ENCODE peak calls at places on chromosomes 13 and 19, in five cellular contexts. One of them, this sample, is unnamed.

GRCh38 chr19:35539314-35539713 is 6.1 kb downstream of the GAPDHS start:
- DNase-seq in glutamatergic neuron: no peak
- DNase-seq in Daoy: no peak
- DNase-seq in stimulated activated CD8-positive, alpha-beta memory T cell treated with anti-CD3 and anti-CD28 coated beads, Interleukin-4, amount 100 ng/mL, for 24 hours: no peak
- DNase-seq in Caco-2: no peak
- DNase-seq in this sample: no peak

GRCh38 chr19:6465006-6465405 is 935 bp downstream of the CRB3 start:
- DNase-seq in stimulated activated CD8-positive, alpha-beta memory T cell treated with anti-CD3 and anti-CD28 coated beads, Interleukin-4, amount 100 ng/mL, for 24 hours: no peak
- DNase-seq in glutamatergic neuron: no peak
- DNase-seq in Daoy: no peak
- DNase-seq in Caco-2: no peak
- DNase-seq in this sample: peak; percentile 56

GRCh38 chr13:113548778-113549621 is 35.6 kb upstream of the TFDP1 start:
- DNase-seq in glutamatergic neuron: peak; percentile 40
- DNase-seq in stimulated activated CD8-positive, alpha-beta memory T cell treated with anti-CD3 and anti-CD28 coated beads, Interleukin-4, amount 100 ng/mL, for 24 hours: no peak
- DNase-seq in Daoy: no peak
- DNase-seq in Caco-2: peak; percentile 40
- DNase-seq in this sample: no peak

GRCh38 chr13:101829484-101829883 is 377.0 kb downstream of the ITGBL1 start:
- DNase-seq in Daoy: no peak
- DNase-seq in glutamatergic neuron: no peak
- DNase-seq in Caco-2: no peak
- DNase-seq in stimulated activated CD8-positive, alpha-beta memory T cell treated with anti-CD3 and anti-CD28 coated beads, Interleukin-4, amount 100 ng/mL, for 24 hours: no peak
- DNase-seq in this sample: no peak

GRCh38 chr13:114101325-114101821 is 31.1 kb downstream of the RASA3 start:
- DNase-seq in glutamatergic neuron: no peak
- DNase-seq in stimulated activated CD8-positive, alpha-beta memory T cell treated with anti-CD3 and anti-CD28 coated beads, Interleukin-4, amount 100 ng/mL, for 24 hours: no peak
- DNase-seq in Caco-2: peak; percentile 29
- DNase-seq in Daoy: no peak
- DNase-seq in this sample: no peak

GRCh38 chr19:18308948-18309325 is 13.9 kb downstream of the LSM4 start:
- DNase-seq in Daoy: no peak
- DNase-seq in stimulated activated CD8-positive, alpha-beta memory T cell treated with anti-CD3 and anti-CD28 coated beads, Interleukin-4, amount 100 ng/mL, for 24 hours: no peak
- DNase-seq in glutamatergic neuron: no peak
- DNase-seq in Caco-2: no peak
- DNase-seq in this sample: no peak

GRCh38 chr13:60788156-60788829 is 391.3 kb downstream of the TDRD3 start:
- DNase-seq in stimulated activated CD8-positive, alpha-beta memory T cell treated with anti-CD3 and anti-CD28 coated beads, Interleukin-4, amount 100 ng/mL, for 24 hours: no peak
- DNase-seq in Daoy: no peak
- DNase-seq in Caco-2: no peak
- DNase-seq in glutamatergic neuron: no peak
- DNase-seq in this sample: peak; percentile 40

GRCh38 chr13:94679614-94680013 is 32.7 kb downstream of the SOX21 start:
- DNase-seq in stimulated activated CD8-positive, alpha-beta memory T cell treated with anti-CD3 and anti-CD28 coated beads, Interleukin-4, amount 100 ng/mL, for 24 hours: no peak
- DNase-seq in glutamatergic neuron: no peak
- DNase-seq in Caco-2: no peak
- DNase-seq in Daoy: no peak
- DNase-seq in this sample: no peak

GRCh38 chr13:111312944-111313590 is 7.4 kb upstream of the TEX29 start:
- DNase-seq in Caco-2: no peak
- DNase-seq in stimulated activated CD8-positive, alpha-beta memory T cell treated with anti-CD3 and anti-CD28 coated beads, Interleukin-4, amount 100 ng/mL, for 24 hours: no peak
- DNase-seq in Daoy: no peak
- DNase-seq in glutamatergic neuron: no peak
- DNase-seq in this sample: no peak

GRCh38 chr13:114108894-114109293 is 23.5 kb downstream of the RASA3 start:
- DNase-seq in Daoy: no peak
- DNase-seq in Caco-2: peak; percentile 24
- DNase-seq in glutamatergic neuron: no peak
- DNase-seq in stimulated activated CD8-positive, alpha-beta memory T cell treated with anti-CD3 and anti-CD28 coated beads, Interleukin-4, amount 100 ng/mL, for 24 hours: no peak
- DNase-seq in this sample: no peak

GRCh38 chr19:58543826-58544590 is at the start of gene TRIM28:
- DNase-seq in Caco-2: peak; percentile 99
- DNase-seq in Daoy: peak; percentile 100
- DNase-seq in stimulated activated CD8-positive, alpha-beta memory T cell treated with anti-CD3 and anti-CD28 coated beads, Interleukin-4, amount 100 ng/mL, for 24 hours: peak; percentile 100
- DNase-seq in glutamatergic neuron: peak; percentile 99
- DNase-seq in this sample: peak; percentile 98

GRCh38 chr13:20566424-20566916 is 487 bp upstream of the IFT88 start:
- DNase-seq in glutamatergic neuron: no peak
- DNase-seq in Caco-2: no peak
- DNase-seq in Daoy: no peak
- DNase-seq in stimulated activated CD8-positive, alpha-beta memory T cell treated with anti-CD3 and anti-CD28 coated beads, Interleukin-4, amount 100 ng/mL, for 24 hours: no peak
- DNase-seq in this sample: peak; percentile 91

GRCh38 chr19:1406818-1407661 is at the start of gene DAZAP1:
- DNase-seq in glutamatergic neuron: peak; percentile 99
- DNase-seq in Caco-2: peak; percentile 97
- DNase-seq in stimulated activated CD8-positive, alpha-beta memory T cell treated with anti-CD3 and anti-CD28 coated beads, Interleukin-4, amount 100 ng/mL, for 24 hours: peak; percentile 100
- DNase-seq in Daoy: peak; percentile 99
- DNase-seq in this sample: peak; percentile 99

GRCh38 chr13:113562085-113562749 is 22.3 kb upstream of the TFDP1 start:
- DNase-seq in glutamatergic neuron: peak; percentile 87
- DNase-seq in Caco-2: peak; percentile 75
- DNase-seq in Daoy: peak; percentile 64
- DNase-seq in stimulated activated CD8-positive, alpha-beta memory T cell treated with anti-CD3 and anti-CD28 coated beads, Interleukin-4, amount 100 ng/mL, for 24 hours: peak; percentile 43
- DNase-seq in this sample: peak; percentile 55

GRCh38 chr19:19107663-19108062 is 30.6 kb downstream of the TMEM161A start:
- DNase-seq in glutamatergic neuron: no peak
- DNase-seq in Daoy: no peak
- DNase-seq in Caco-2: no peak
- DNase-seq in stimulated activated CD8-positive, alpha-beta memory T cell treated with anti-CD3 and anti-CD28 coated beads, Interleukin-4, amount 100 ng/mL, for 24 hours: no peak
- DNase-seq in this sample: no peak

GRCh38 chr13:46484561-46484960 is 68.4 kb upstream of the LRCH1 start:
- DNase-seq in stimulated activated CD8-positive, alpha-beta memory T cell treated with anti-CD3 and anti-CD28 coated beads, Interleukin-4, amount 100 ng/mL, for 24 hours: no peak
- DNase-seq in Daoy: no peak
- DNase-seq in glutamatergic neuron: no peak
- DNase-seq in Caco-2: no peak
- DNase-seq in this sample: no peak

GRCh38 chr19:15393963-15394362 is 14.4 kb upstream of the AKAP8 start:
- DNase-seq in Daoy: no peak
- DNase-seq in glutamatergic neuron: no peak
- DNase-seq in Caco-2: no peak
- DNase-seq in stimulated activated CD8-positive, alpha-beta memory T cell treated with anti-CD3 and anti-CD28 coated beads, Interleukin-4, amount 100 ng/mL, for 24 hours: no peak
- DNase-seq in this sample: no peak

GRCh38 chr13:39729161-39729560 is 73.7 kb downstream of the COG6 start:
- DNase-seq in stimulated activated CD8-positive, alpha-beta memory T cell treated with anti-CD3 and anti-CD28 coated beads, Interleukin-4, amount 100 ng/mL, for 24 hours: no peak
- DNase-seq in Daoy: no peak
- DNase-seq in glutamatergic neuron: no peak
- DNase-seq in Caco-2: no peak
- DNase-seq in this sample: no peak

GRCh38 chr19:2768365-2769132 is 14.5 kb downstream of the SGTA start:
- DNase-seq in stimulated activated CD8-positive, alpha-beta memory T cell treated with anti-CD3 and anti-CD28 coated beads, Interleukin-4, amount 100 ng/mL, for 24 hours: no peak
- DNase-seq in glutamatergic neuron: no peak
- DNase-seq in Daoy: no peak
- DNase-seq in Caco-2: no peak
- DNase-seq in this sample: no peak

GRCh38 chr19:51010066-51010795 is 8.8 kb upstream of the KLK8 start:
- DNase-seq in glutamatergic neuron: no peak
- DNase-seq in Daoy: no peak
- DNase-seq in stimulated activated CD8-positive, alpha-beta memory T cell treated with anti-CD3 and anti-CD28 coated beads, Interleukin-4, amount 100 ng/mL, for 24 hours: no peak
- DNase-seq in Caco-2: no peak
- DNase-seq in this sample: no peak

GRCh38 chr19:17902701-17903100 is 30.1 kb upstream of the CCDC124 start:
- DNase-seq in stimulated activated CD8-positive, alpha-beta memory T cell treated with anti-CD3 and anti-CD28 coated beads, Interleukin-4, amount 100 ng/mL, for 24 hours: no peak
- DNase-seq in Caco-2: no peak
- DNase-seq in glutamatergic neuron: no peak
- DNase-seq in Daoy: peak; percentile 24
- DNase-seq in this sample: no peak

GRCh38 chr19:2260341-2260751 is 4.1 kb upstream of the JSRP1 start:
- DNase-seq in Daoy: no peak
- DNase-seq in stimulated activated CD8-positive, alpha-beta memory T cell treated with anti-CD3 and anti-CD28 coated beads, Interleukin-4, amount 100 ng/mL, for 24 hours: no peak
- DNase-seq in glutamatergic neuron: no peak
- DNase-seq in Caco-2: no peak
- DNase-seq in this sample: peak; percentile 66

GRCh38 chr19:50333737-50334617 is 4.8 kb upstream of the KCNC3 start:
- DNase-seq in Caco-2: peak; percentile 74
- DNase-seq in stimulated activated CD8-positive, alpha-beta memory T cell treated with anti-CD3 and anti-CD28 coated beads, Interleukin-4, amount 100 ng/mL, for 24 hours: peak; percentile 72
- DNase-seq in Daoy: peak; percentile 88
- DNase-seq in glutamatergic neuron: peak; percentile 83
- DNase-seq in this sample: peak; percentile 85

GRCh38 chr19:33831835-33832234 is 35.2 kb downstream of the KCTD15 start:
- DNase-seq in Daoy: no peak
- DNase-seq in stimulated activated CD8-positive, alpha-beta memory T cell treated with anti-CD3 and anti-CD28 coated beads, Interleukin-4, amount 100 ng/mL, for 24 hours: no peak
- DNase-seq in Caco-2: no peak
- DNase-seq in glutamatergic neuron: no peak
- DNase-seq in this sample: no peak

GRCh38 chr19:2494084-2494446 is 18.1 kb downstream of the GADD45B start:
- DNase-seq in Daoy: peak; percentile 55
- DNase-seq in glutamatergic neuron: no peak
- DNase-seq in Caco-2: no peak
- DNase-seq in stimulated activated CD8-positive, alpha-beta memory T cell treated with anti-CD3 and anti-CD28 coated beads, Interleukin-4, amount 100 ng/mL, for 24 hours: no peak
- DNase-seq in this sample: no peak

GRCh38 chr19:14002571-14003278 is 3.4 kb downstream of the RFX1 start:
- DNase-seq in Daoy: no peak
- DNase-seq in stimulated activated CD8-positive, alpha-beta memory T cell treated with anti-CD3 and anti-CD28 coated beads, Interleukin-4, amount 100 ng/mL, for 24 hours: no peak
- DNase-seq in Caco-2: no peak
- DNase-seq in glutamatergic neuron: no peak
- DNase-seq in this sample: no peak

GRCh38 chr19:5985098-5985783 is 7.3 kb upstream of the RANBP3 start:
- DNase-seq in stimulated activated CD8-positive, alpha-beta memory T cell treated with anti-CD3 and anti-CD28 coated beads, Interleukin-4, amount 100 ng/mL, for 24 hours: no peak
- DNase-seq in Daoy: peak; percentile 61
- DNase-seq in Caco-2: no peak
- DNase-seq in glutamatergic neuron: no peak
- DNase-seq in this sample: no peak

GRCh38 chr13:89514534-89515312 is 1832.8 kb upstream of the MIR17HG start:
- DNase-seq in stimulated activated CD8-positive, alpha-beta memory T cell treated with anti-CD3 and anti-CD28 coated beads, Interleukin-4, amount 100 ng/mL, for 24 hours: no peak
- DNase-seq in glutamatergic neuron: no peak
- DNase-seq in Daoy: no peak
- DNase-seq in Caco-2: peak; percentile 46
- DNase-seq in this sample: no peak

GRCh38 chr13:86201477-86201876 is 402.3 kb upstream of the SLITRK6 start:
- DNase-seq in stimulated activated CD8-positive, alpha-beta memory T cell treated with anti-CD3 and anti-CD28 coated beads, Interleukin-4, amount 100 ng/mL, for 24 hours: no peak
- DNase-seq in Caco-2: no peak
- DNase-seq in glutamatergic neuron: no peak
- DNase-seq in Daoy: no peak
- DNase-seq in this sample: no peak

GRCh38 chr13:26660761-26661160 is 99.8 kb downstream of the GPR12 start:
- DNase-seq in Caco-2: no peak
- DNase-seq in stimulated activated CD8-positive, alpha-beta memory T cell treated with anti-CD3 and anti-CD28 coated beads, Interleukin-4, amount 100 ng/mL, for 24 hours: no peak
- DNase-seq in glutamatergic neuron: no peak
- DNase-seq in Daoy: no peak
- DNase-seq in this sample: no peak

GRCh38 chr19:810077-810855 is 11.5 kb downstream of the PLPPR3 start:
- DNase-seq in Caco-2: no peak
- DNase-seq in stimulated activated CD8-positive, alpha-beta memory T cell treated with anti-CD3 and anti-CD28 coated beads, Interleukin-4, amount 100 ng/mL, for 24 hours: no peak
- DNase-seq in glutamatergic neuron: no peak
- DNase-seq in Daoy: no peak
- DNase-seq in this sample: no peak

GRCh38 chr19:33064117-33064777 is 441 bp downstream of the RHPN2 start:
- DNase-seq in Caco-2: peak; percentile 85
- DNase-seq in Daoy: peak; percentile 34
- DNase-seq in stimulated activated CD8-positive, alpha-beta memory T cell treated with anti-CD3 and anti-CD28 coated beads, Interleukin-4, amount 100 ng/mL, for 24 hours: peak; percentile 7
- DNase-seq in glutamatergic neuron: peak; percentile 51
- DNase-seq in this sample: no peak

GRCh38 chr13:33349314-33349995 is 63.9 kb upstream of the STARD13 start:
- DNase-seq in stimulated activated CD8-positive, alpha-beta memory T cell treated with anti-CD3 and anti-CD28 coated beads, Interleukin-4, amount 100 ng/mL, for 24 hours: no peak
- DNase-seq in Daoy: peak; percentile 21
- DNase-seq in glutamatergic neuron: peak; percentile 16
- DNase-seq in Caco-2: no peak
- DNase-seq in this sample: no peak

GRCh38 chr19:48671456-48671995 is 1.3 kb downstream of the NTN5 start:
- DNase-seq in Caco-2: no peak
- DNase-seq in stimulated activated CD8-positive, alpha-beta memory T cell treated with anti-CD3 and anti-CD28 coated beads, Interleukin-4, amount 100 ng/mL, for 24 hours: no peak
- DNase-seq in Daoy: no peak
- DNase-seq in glutamatergic neuron: no peak
- DNase-seq in this sample: no peak

This sample was measured in small intestine.